ENCODE peak calls at places on chromosomes 13 and 19, in four cellular contexts. One of them, this sample, is unnamed.

GRCh38 chr13:42102961-42103688 is 54.7 kb downstream of the DGKH start:
- DNase-seq in pancreas: no peak
- DNase-seq in AG10803: peak; percentile 55
- DNase-seq in choroid plexus epithelial cell: peak; percentile 17
- DNase-seq in this sample: no peak

GRCh38 chr13:43388282-43389034 is 365.1 kb downstream of the DNAJC15 start:
- DNase-seq in choroid plexus epithelial cell: no peak
- DNase-seq in AG10803: no peak
- DNase-seq in pancreas: peak; percentile 48
- DNase-seq in this sample: no peak

GRCh38 chr13:73521291-73521626 is 462.5 kb downstream of the KLF5 start:
- DNase-seq in AG10803: no peak
- DNase-seq in pancreas: no peak
- DNase-seq in choroid plexus epithelial cell: no peak
- DNase-seq in this sample: no peak

GRCh38 chr19:30519607-30520205 is 147.5 kb downstream of the ZNF536 start:
- DNase-seq in pancreas: no peak
- DNase-seq in AG10803: no peak
- DNase-seq in choroid plexus epithelial cell: no peak
- DNase-seq in this sample: no peak

GRCh38 chr19:1785310-1785709 is 26.8 kb downstream of the ATP8B3 start:
- DNase-seq in AG10803: no peak
- DNase-seq in pancreas: no peak
- DNase-seq in choroid plexus epithelial cell: no peak
- DNase-seq in this sample: no peak

GRCh38 chr19:17722655-17723240 is 3.5 kb downstream of the MAP1S start:
- DNase-seq in AG10803: no peak
- DNase-seq in pancreas: no peak
- DNase-seq in choroid plexus epithelial cell: no peak
- DNase-seq in this sample: no peak

GRCh38 chr19:38679839-38680238 is 32.4 kb downstream of the ACTN4 start:
- DNase-seq in pancreas: no peak
- DNase-seq in AG10803: peak; percentile 56
- DNase-seq in choroid plexus epithelial cell: no peak
- DNase-seq in this sample: no peak

GRCh38 chr13:110347535-110348308 is 40.6 kb downstream of the COL4A2 start:
- DNase-seq in choroid plexus epithelial cell: peak; percentile 75
- DNase-seq in AG10803: peak; percentile 95
- DNase-seq in pancreas: no peak
- DNase-seq in this sample: peak; percentile 53

GRCh38 chr13:105735269-105735668 is 800.2 kb downstream of the EFNB2 start:
- DNase-seq in pancreas: no peak
- DNase-seq in choroid plexus epithelial cell: peak; percentile 33
- DNase-seq in AG10803: no peak
- DNase-seq in this sample: no peak

GRCh38 chr13:59531571-59532091 is 632.1 kb downstream of the DIAPH3 start:
- DNase-seq in AG10803: peak; percentile 44
- DNase-seq in pancreas: peak; percentile 35
- DNase-seq in choroid plexus epithelial cell: peak; percentile 85
- DNase-seq in this sample: peak; percentile 25

GRCh38 chr19:44024900-44025216 is 321 bp upstream of the ZNF222 start:
- DNase-seq in pancreas: no peak
- DNase-seq in choroid plexus epithelial cell: no peak
- DNase-seq in AG10803: no peak
- DNase-seq in this sample: no peak

GRCh38 chr19:36030264-36031148 is 2.2 kb downstream of the CLIP3 start:
- DNase-seq in AG10803: peak; percentile 59
- DNase-seq in choroid plexus epithelial cell: peak; percentile 47
- DNase-seq in pancreas: no peak
- DNase-seq in this sample: no peak
- TF ChIP-seq CTCF in AG10803: peak; percentile 47
- TF ChIP-seq CTCF in choroid plexus epithelial cell: peak; percentile 18
- TF ChIP-seq CTCF in pancreas: no peak
- TF ChIP-seq CTCF in this sample: no peak

GRCh38 chr19:13825489-13826475 is 30.5 kb downstream of the ZSWIM4 start:
- DNase-seq in AG10803: peak; percentile 20
- DNase-seq in pancreas: no peak
- DNase-seq in choroid plexus epithelial cell: no peak
- DNase-seq in this sample: no peak
- H3K4me3 ChIP-seq in AG10803: no peak overlapping the region
- H3K4me3 ChIP-seq in pancreas: no peak overlapping the region
- H3K4me3 ChIP-seq in choroid plexus epithelial cell: no peak overlapping the region
- H3K4me3 ChIP-seq in this sample: no peak overlapping the region

GRCh38 chr13:19862511-19863313 is 737 bp downstream of the ZMYM5 start:
- DNase-seq in choroid plexus epithelial cell: peak; percentile 32
- DNase-seq in AG10803: peak; percentile 17
- DNase-seq in pancreas: peak; percentile 12
- DNase-seq in this sample: peak; percentile 16
- TF ChIP-seq CTCF in choroid plexus epithelial cell: no peak
- TF ChIP-seq CTCF in AG10803: no peak
- TF ChIP-seq CTCF in pancreas: no peak
- TF ChIP-seq CTCF in this sample: no peak

DNA sequence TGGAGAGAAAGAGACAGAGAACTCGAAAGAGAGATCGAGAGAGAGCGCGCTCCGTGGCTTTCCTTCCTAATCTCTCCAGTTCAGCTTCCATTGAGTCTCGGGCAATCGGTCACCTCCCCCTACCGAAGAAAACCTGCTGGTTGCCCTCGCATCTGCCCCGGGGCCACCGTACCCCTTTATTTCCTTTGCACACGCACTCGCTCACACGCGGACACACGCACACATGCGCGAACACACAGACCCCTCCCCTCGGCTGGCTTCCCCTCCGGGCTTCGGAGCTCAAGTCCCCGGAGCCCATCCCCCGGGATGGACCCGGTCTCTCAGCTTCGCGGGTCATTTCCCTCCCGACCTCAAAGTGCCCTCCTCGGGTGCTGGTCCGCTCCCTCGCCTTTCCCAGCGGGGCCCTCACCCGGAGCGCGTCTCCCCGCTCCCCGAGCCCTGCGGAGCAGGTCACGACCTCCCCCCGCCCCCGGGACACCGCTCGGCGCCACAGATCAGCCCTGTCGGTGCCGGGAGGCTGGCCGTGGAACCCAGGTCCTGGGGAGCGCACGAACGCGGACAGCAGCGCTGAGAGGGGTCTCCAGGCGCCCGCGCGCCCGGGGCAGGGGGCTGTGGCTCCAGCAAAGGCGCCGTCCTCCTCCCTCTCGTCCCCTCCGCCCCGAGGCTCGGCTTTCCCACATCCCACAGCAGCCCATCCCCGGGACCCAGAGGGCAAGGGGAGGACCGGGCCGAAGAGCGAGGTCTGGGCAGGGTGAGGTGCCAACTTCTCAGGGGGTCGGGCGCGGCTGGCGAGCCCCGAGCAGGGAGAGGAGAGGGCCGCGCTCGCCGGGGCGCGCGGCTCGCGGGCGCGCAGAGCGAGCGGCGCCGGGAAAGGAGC is 1.8 kb downstream of the DACH1 start:
- DNase-seq in AG10803: no peak
- DNase-seq in choroid plexus epithelial cell: no peak
- DNase-seq in pancreas: no peak
- DNase-seq in this sample: peak; percentile 14
- H3K4me3 ChIP-seq in AG10803: peak overlapping the region; percentile 37
- H3K4me3 ChIP-seq in choroid plexus epithelial cell: peak overlapping the region; percentile 58
- H3K4me3 ChIP-seq in pancreas: peak overlapping the region; percentile 51
- H3K4me3 ChIP-seq in this sample: peak overlapping the region; percentile 48

GRCh38 chr13:45362939-45363338 is 22.0 kb upstream of the TPT1 start:
- DNase-seq in pancreas: no peak
- DNase-seq in choroid plexus epithelial cell: no peak
- DNase-seq in AG10803: no peak
- DNase-seq in this sample: no peak
- TF ChIP-seq CTCF in pancreas: no peak
- TF ChIP-seq CTCF in choroid plexus epithelial cell: no peak
- TF ChIP-seq CTCF in AG10803: no peak
- TF ChIP-seq CTCF in this sample: no peak

GRCh38 chr19:35511337-35511736 is 2.1 kb downstream of the DMKN start:
- DNase-seq in choroid plexus epithelial cell: no peak
- DNase-seq in pancreas: no peak
- DNase-seq in AG10803: no peak
- DNase-seq in this sample: no peak

GRCh38 chr19:35509018-35509652 is 4.3 kb downstream of the DMKN start:
- DNase-seq in pancreas: peak; percentile 79
- DNase-seq in AG10803: no peak
- DNase-seq in choroid plexus epithelial cell: peak; percentile 12
- DNase-seq in this sample: peak; percentile 29

GRCh38 chr19:35509861-35510625 is 3.4 kb downstream of the DMKN start:
- DNase-seq in choroid plexus epithelial cell: peak; percentile 34
- DNase-seq in pancreas: peak; percentile 86
- DNase-seq in AG10803: peak; percentile 23
- DNase-seq in this sample: peak; percentile 81

GRCh38 chr19:35512831-35513230 is 618 bp downstream of the DMKN start:
- DNase-seq in choroid plexus epithelial cell: no peak
- DNase-seq in pancreas: no peak
- DNase-seq in AG10803: no peak
- DNase-seq in this sample: no peak

GRCh38 chr19:35510626-35510964 is 2.9 kb downstream of the DMKN start:
- DNase-seq in choroid plexus epithelial cell: no peak
- DNase-seq in pancreas: no peak
- DNase-seq in AG10803: no peak
- DNase-seq in this sample: no peak
- H3K4me3 ChIP-seq in choroid plexus epithelial cell: no peak overlapping the region
- H3K4me3 ChIP-seq in pancreas: peak overlapping the region; percentile 64
- H3K4me3 ChIP-seq in AG10803: no peak overlapping the region
- H3K4me3 ChIP-seq in this sample: peak overlapping the region; percentile 16

GRCh38 chr13:96968027-96968426 is 26.2 kb downstream of the OXGR1 start:
- DNase-seq in pancreas: no peak
- DNase-seq in choroid plexus epithelial cell: peak; percentile 2
- DNase-seq in AG10803: no peak
- DNase-seq in this sample: no peak

GRCh38 chr13:96963786-96964475 is 30.3 kb downstream of the OXGR1 start:
- DNase-seq in pancreas: no peak
- DNase-seq in choroid plexus epithelial cell: peak; percentile 10
- DNase-seq in AG10803: no peak
- DNase-seq in this sample: no peak

GRCh38 chr13:96966415-96967102 is 27.7 kb downstream of the OXGR1 start:
- DNase-seq in AG10803: no peak
- DNase-seq in pancreas: no peak
- DNase-seq in choroid plexus epithelial cell: no peak
- DNase-seq in this sample: no peak

DNA sequence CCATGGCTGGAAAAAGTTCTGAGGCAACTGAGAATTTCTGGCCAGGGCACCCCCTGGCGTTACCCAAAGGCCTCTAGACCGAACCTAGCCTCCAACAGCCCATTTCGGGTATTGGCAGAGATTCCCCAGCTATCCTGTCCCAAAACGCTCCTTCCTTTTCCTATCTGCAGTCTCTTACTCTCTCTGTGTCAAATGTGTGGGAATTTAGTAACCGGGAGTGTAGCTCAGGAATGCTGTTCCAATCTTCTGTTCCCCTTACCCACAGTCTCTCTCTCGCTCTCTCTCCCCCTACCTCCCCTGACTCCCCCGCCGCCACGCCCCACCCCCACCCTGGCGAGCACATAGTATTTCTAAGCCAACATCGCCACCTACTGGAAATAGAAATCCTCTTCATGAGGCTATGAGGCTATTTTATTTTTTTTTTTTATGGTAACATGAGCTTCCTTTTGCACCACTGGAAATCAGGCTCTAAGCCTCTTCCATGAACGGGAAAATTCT is 27.0 kb downstream of the OXGR1 start:
- DNase-seq in pancreas: no peak
- DNase-seq in AG10803: no peak
- DNase-seq in choroid plexus epithelial cell: peak; percentile 4
- DNase-seq in this sample: no peak
- TF ChIP-seq CTCF in pancreas: no peak
- TF ChIP-seq CTCF in AG10803: no peak
- TF ChIP-seq CTCF in choroid plexus epithelial cell: no peak
- TF ChIP-seq CTCF in this sample: no peak

This sample was measured in uterus.